ENCODE peak calls at places on chromosomes 5 and 9, in five cellular contexts. Z, J, E, H and I are unnamed samples.

GRCh38 chr5:135356522-135357318 is 42.3 kb downstream of the MACROH2A1 start:
- DNase-seq in Z (peak), J (peak), E (no peak), H (no peak), I (peak)

GRCh38 chr5:1256776-1257175 is 31.6 kb downstream of the SLC6A18 start:
- DNase-seq in Z (no peak), J (no peak), E (no peak), H (no peak), I (no peak)

GRCh38 chr5:119275146-119275872 is 80.5 kb upstream of the TNFAIP8 start:
- DNase-seq in Z (no peak), J (no peak), E (no peak), H (peak), I (no peak)

GRCh38 chr9:100340224-100340623 is 12.5 kb downstream of the TEX10 start:
- DNase-seq in Z (no peak), J (no peak), E (no peak), H (no peak), I (no peak)

GRCh38 chr5:61926911-61927310 is 379.1 kb upstream of the KIF2A start:
- DNase-seq in Z (no peak), J (no peak), E (no peak), H (no peak), I (no peak)

GRCh38 chr5:99104538-99105132 is 175.8 kb upstream of the CHD1 start:
- DNase-seq in Z (no peak), J (peak), E (no peak), H (peak), I (no peak)

GRCh38 chr9:121906074-121906520 is 187.0 kb downstream of the TTLL11 start:
- DNase-seq in Z (no peak), J (no peak), E (no peak), H (no peak), I (no peak)

GRCh38 chr5:135263022-135263668 is 135.9 kb downstream of the MACROH2A1 start:
- DNase-seq in Z (no peak), J (no peak), E (no peak), H (peak), I (no peak)

GRCh38 chr5:113050606-113051391 is 74.2 kb downstream of the DCP2 start:
- DNase-seq in Z (no peak), J (no peak), E (no peak), H (no peak), I (no peak)

GRCh38 chr5:173924899-173925298 is 36.8 kb downstream of the CPEB4 start:
- DNase-seq in Z (no peak), J (no peak), E (no peak), H (no peak), I (no peak)

GRCh38 chr5:173928871-173929574 is 40.9 kb downstream of the CPEB4 start:
- DNase-seq in Z (no peak), J (no peak), E (no peak), H (no peak), I (no peak)

GRCh38 chr5:173925449-173926071 is 37.4 kb downstream of the CPEB4 start:
- DNase-seq in Z (peak), J (peak), E (peak), H (peak), I (no peak)

GRCh38 chr5:173923236-173924104 is 35.3 kb downstream of the CPEB4 start:
- DNase-seq in Z (no peak), J (peak), E (no peak), H (no peak), I (no peak)

DNA sequence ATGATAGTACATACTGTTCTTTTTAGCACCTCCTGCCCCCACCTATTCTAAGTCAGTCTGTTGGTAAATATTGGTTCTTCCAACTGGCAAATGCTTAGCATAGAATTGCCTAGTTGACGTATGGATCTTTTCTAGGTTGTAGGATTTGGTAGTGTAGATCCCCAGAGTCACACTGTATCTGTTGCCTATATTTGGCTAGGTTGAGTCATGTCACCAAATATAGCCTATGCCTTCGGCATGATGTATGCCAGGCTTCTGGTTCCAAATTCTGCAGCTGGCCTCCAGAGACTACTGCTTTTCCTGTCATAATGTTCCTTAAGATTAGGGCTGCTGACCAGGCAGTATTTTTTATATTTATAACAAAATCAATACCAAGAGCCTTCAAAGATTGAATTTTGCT is 38.2 kb downstream of the CPEB4 start:
- DNase-seq in Z (no peak), J (peak), E (no peak), H (no peak), I (no peak)
- H3K27ac ChIP-seq in Z (no peak), J (peak), E (no peak), H (no peak), I (peak)

GRCh38 chr9:109652971-109653370 is 127.0 kb upstream of the PALM2AKAP2 start:
- DNase-seq in Z (no peak), J (peak), E (no peak), H (no peak), I (no peak)
- H3K27ac ChIP-seq in Z (no peak), J (no peak), E (no peak), H (no peak), I (no peak)

DNA sequence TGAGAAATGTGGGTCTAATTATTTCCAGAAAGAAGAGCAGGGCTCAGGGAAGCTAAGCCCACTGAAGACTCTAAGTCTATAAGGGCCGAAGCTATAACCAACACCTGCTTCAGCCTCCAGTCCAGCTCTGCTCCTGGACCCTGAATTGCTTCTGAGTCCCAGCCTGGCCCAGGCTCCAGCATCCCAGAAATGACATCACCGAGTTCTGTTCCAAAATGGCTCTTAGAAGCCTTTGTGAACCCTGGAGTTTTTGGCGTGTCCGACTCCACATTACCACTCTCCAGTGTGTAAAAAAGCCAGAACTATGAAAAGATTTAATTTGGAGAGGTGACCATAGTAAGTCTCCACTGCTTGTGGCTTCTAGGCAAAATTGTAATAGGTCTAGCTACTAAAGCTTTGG is 289.9 kb downstream of the SLIT3 start:
- DNase-seq in Z (no peak), J (no peak), E (no peak), H (no peak), I (no peak)
- H3K27ac ChIP-seq in Z (no peak), J (no peak), E (no peak), H (no peak), I (no peak)

GRCh38 chr5:131973089-131973712 is 27.7 kb upstream of the MEIKIN start:
- DNase-seq in Z (no peak), J (no peak), E (no peak), H (no peak), I (no peak)
- H3K27ac ChIP-seq in Z (no peak), J (no peak), E (no peak), H (no peak), I (no peak)

DNA sequence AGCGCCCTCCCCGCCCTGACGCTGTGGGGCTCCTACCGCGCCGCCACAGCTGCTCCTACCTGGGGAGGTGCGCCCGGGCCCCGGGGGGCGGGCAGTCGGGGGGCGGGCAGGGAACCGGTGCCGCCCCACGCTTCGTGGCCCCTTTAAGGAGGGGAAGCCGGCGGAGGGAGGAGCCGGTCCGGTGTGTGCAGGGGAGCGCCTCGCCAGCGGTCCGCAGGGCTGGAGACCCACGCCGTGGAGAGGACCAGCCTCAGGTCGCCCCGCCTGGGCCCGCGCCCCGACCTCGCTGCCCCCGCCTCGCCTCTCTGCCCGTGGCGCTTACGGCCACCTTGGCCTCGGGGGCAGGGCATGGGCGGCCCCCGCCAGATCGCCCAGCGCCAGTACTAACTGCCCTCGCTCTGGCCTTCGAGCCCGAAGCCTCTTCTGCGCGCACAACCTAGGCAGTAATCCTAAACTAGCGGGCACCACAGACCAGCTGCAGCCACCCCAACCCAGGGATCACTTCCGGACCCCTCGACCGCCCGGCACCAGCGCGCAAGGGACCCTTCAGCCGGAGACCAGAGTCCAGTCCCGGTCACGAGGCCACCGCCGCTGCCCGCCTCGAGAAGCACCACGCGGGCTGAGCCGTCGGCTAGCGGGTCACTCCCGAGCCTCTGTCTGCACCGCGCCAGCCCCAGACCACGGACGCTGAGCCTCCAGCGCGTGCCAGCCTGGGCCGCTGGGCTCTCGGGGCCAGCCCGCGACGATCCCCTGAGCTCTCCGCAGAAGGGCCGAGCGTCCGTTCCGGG is at the start of gene FOXE1:
- DNase-seq in Z (no peak), J (no peak), E (no peak), H (no peak), I (no peak)
- H3K27ac ChIP-seq in Z (no peak), J (no peak), E (no peak), H (no peak), I (no peak)